ENCODE peak calls at places on chromosomes 5 and 9, in five cellular contexts. E, F, G, K and B are unnamed samples.

GRCh38 chr5:35136386-35136785 is 88.6 kb upstream of the AGXT2 start:
- DNase-seq in K (no peak), F (peak; percentile 84), E (peak; percentile 95), G (no peak), B (no peak)

GRCh38 chr9:130311019-130311773 is 45.6 kb downstream of the HMCN2 start:
- DNase-seq in G (peak; percentile 32), E (no peak), F (no peak), K (no peak), B (no peak)

GRCh38 chr5:124651663-124652513 is 94.6 kb downstream of the ZNF608 start:
- DNase-seq in E (peak; percentile 70), K (peak; percentile 77), F (peak; percentile 82), G (peak; percentile 83), B (no peak)

GRCh38 chr9:105637787-105638395 is 24.4 kb upstream of the TAL2 start:
- DNase-seq in F (no peak), K (no peak), G (no peak), E (no peak), B (no peak)

GRCh38 chr5:2591777-2592453 is 159.6 kb downstream of the IRX2 start:
- DNase-seq in E (no peak), G (no peak), F (no peak), K (no peak), B (no peak)

GRCh38 chr9:127520941-127521918 is 69.9 kb downstream of the LRSAM1 start:
- DNase-seq in G (peak; percentile 59), F (peak; percentile 91), E (peak; percentile 33), K (no peak), B (no peak)

GRCh38 chr5:76402251-76402879 is 720 bp upstream of the IQGAP2 start:
- DNase-seq in K (peak; percentile 58), E (no peak), F (peak; percentile 10), G (peak; percentile 64), B (peak; percentile 66)

GRCh38 chr5:169429044-169429443 is 128.1 kb upstream of the SLIT3 start:
- DNase-seq in K (no peak), E (no peak), F (peak; percentile 70), G (no peak), B (no peak)

GRCh38 chr5:61450880-61451279 is 118.8 kb downstream of the ZSWIM6 start:
- DNase-seq in E (peak; percentile 7), K (peak; percentile 26), F (peak; percentile 93), G (peak; percentile 52), B (no peak)

GRCh38 chr9:20744046-20744630 is 60.1 kb downstream of the FOCAD start:
- DNase-seq in E (no peak), K (no peak), G (no peak), F (no peak), B (no peak)

GRCh38 chr5:175386526-175386925 is 57.5 kb downstream of the DRD1 start:
- DNase-seq in G (no peak), K (no peak), E (no peak), F (no peak), B (no peak)

GRCh38 chr5:164532226-164532937 is 1027.0 kb downstream of the MAT2B start:
- DNase-seq in G (no peak), K (no peak), F (peak; percentile 16), E (no peak), B (no peak)

GRCh38 chr5:52825826-52826225 is 38.1 kb downstream of the ITGA1 start:
- DNase-seq in G (no peak), F (no peak), K (no peak), E (no peak), B (no peak)

GRCh38 chr9:35481347-35481975 is 8.4 kb upstream of the RUSC2 start:
- DNase-seq in F (peak; percentile 43), G (peak; percentile 63), K (peak; percentile 67), E (peak; percentile 74), B (no peak)

DNA sequence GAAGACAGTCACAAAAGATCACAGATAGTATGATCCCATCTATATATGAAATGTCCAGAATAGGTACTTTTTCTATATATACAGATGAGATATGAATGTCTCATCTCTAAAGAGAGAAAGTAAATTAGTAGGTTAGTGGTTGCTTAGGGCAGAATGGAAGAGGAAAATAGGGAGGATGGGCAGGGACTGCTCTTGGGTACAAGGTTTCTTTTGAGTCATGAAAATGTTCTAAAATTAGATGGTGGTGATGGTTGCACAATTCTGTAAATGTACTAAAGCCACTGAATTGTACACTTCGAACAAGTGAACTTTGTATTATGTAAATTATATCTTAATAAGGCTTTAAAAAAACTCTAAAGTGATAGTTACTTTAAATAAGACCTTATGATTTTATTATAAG is 59.6 kb upstream of the GRAMD2B start:
- DNase-seq in F (no peak), G (no peak), E (no peak), K (no peak), B (no peak)
- H3K4me1 ChIP-seq in F (peaks cover 3% of the 10 kb centered on the region), G (no peaks in the 10 kb centered on the region), E (peaks cover 30% of the 10 kb centered on the region), K (peaks cover 36% of the 10 kb centered on the region), B (no peaks in the 10 kb centered on the region)

DNA sequence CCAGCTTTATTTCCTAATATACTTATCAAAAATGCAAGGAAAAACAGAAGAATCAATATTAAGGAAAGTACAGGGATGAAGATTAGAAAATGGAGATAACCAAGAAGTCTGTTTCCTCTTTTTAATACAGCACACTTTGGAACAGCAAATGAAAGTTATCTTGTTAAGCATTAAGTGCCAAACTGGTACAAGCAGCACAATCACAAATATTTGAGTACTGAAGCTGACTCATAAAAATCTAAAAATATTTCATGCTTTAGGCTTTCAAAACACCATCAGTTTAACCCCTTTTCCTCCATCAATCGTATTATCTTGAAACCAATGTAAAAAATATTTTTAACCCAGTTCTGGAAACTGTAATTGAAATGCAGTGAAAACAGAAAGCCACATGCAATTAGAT is 2.7 kb downstream of the FBXW11 start:
- DNase-seq in F (peak; percentile 41), K (no peak), G (no peak), E (peak; percentile 54), B (no peak)
- H3K4me1 ChIP-seq in F (peaks cover 3% of the 10 kb centered on the region), K (peaks cover 63% of the 10 kb centered on the region), G (peaks cover 5% of the 10 kb centered on the region), E (peaks cover 46% of the 10 kb centered on the region), B (peaks cover 41% of the 10 kb centered on the region)

DNA sequence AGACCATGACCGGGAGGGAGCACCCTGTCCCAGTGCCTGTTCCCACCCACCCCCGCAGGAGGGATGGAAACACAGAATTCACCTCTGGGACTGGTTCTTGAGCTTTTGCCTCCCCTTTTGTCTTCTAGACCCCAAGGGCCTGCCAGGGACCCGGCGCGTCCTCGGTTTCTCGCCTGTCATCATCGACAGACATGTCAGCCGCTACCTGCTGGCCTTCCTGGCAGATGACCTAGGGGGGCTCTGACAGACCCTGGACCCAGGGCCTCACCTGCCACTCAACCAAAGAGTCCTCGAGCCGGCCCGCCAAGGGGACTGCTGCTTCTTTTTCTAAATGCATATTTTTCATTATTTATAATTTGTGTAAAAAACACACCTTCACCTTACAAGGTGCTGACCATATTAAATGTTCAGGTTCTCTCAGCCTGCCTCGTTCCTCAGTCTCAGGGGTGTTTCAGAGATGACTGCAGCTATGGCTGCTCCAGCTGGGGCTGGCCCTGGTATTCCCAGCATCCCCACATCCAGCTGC is 16.9 kb downstream of the CARD19 start:
- DNase-seq in K (no peak), F (no peak), G (peak; percentile 46), E (no peak), B (no peak)
- H3K4me1 ChIP-seq in K (peaks cover 5% of the 10 kb centered on the region), F (peaks cover 3% of the 10 kb centered on the region), G (no peaks in the 10 kb centered on the region), E (peaks cover 21% of the 10 kb centered on the region), B (peaks cover 17% of the 10 kb centered on the region)

DNA sequence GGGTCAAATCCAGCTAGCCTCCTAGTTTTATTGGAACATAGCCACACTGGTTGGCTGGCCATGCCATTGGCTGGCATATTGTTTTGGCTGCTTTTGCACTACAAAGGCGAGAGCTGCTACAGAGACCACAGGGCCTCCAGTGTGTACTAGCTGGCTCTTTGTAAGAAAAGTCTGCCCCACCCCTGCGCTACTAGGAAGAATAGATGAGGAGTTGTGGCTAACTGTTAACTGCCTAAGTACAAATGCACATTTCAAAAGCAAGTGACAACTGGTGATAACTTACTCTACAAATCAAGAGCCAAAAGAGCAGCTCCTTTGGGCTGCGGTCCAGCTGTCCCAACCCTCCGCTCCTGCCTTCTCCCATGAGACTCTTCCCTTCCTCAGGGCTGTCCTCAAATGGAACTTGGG is 63.9 kb downstream of the SERINC5 start:
- DNase-seq in F (peak; percentile 30), G (no peak), K (no peak), E (no peak), B (peak; percentile 67)
- H3K4me1 ChIP-seq in F (peaks cover 7% of the 10 kb centered on the region), G (peaks cover 14% of the 10 kb centered on the region), K (peaks cover 46% of the 10 kb centered on the region), E (peaks cover 5% of the 10 kb centered on the region), B (peaks cover 95% of the 10 kb centered on the region)

GRCh38 chr5:103290846-103291245 is 32.3 kb downstream of the MACIR start:
- DNase-seq in E (no peak), F (no peak), K (no peak), G (no peak), B (no peak)

GRCh38 chr5:103291606-103292005 is 33.0 kb downstream of the MACIR start:
- DNase-seq in E (no peak), F (no peak), K (no peak), G (no peak), B (no peak)

GRCh38 chr5:103293099-103293498 is 34.5 kb downstream of the MACIR start:
- DNase-seq in E (no peak), K (no peak), G (no peak), F (no peak), B (no peak)

GRCh38 chr5:103286622-103287021 is 28.1 kb downstream of the MACIR start:
- DNase-seq in G (no peak), K (no peak), F (no peak), E (no peak), B (no peak)

GRCh38 chr5:103289024-103289423 is 30.5 kb downstream of the MACIR start:
- DNase-seq in K (no peak), F (no peak), E (no peak), G (no peak), B (no peak)
- H3K4me1 ChIP-seq in K (no peaks in the 10 kb centered on the region), F (no peaks in the 10 kb centered on the region), E (peaks cover under 1% of the 10 kb centered on the region), G (no peaks in the 10 kb centered on the region), B (no peaks in the 10 kb centered on the region)

DNA sequence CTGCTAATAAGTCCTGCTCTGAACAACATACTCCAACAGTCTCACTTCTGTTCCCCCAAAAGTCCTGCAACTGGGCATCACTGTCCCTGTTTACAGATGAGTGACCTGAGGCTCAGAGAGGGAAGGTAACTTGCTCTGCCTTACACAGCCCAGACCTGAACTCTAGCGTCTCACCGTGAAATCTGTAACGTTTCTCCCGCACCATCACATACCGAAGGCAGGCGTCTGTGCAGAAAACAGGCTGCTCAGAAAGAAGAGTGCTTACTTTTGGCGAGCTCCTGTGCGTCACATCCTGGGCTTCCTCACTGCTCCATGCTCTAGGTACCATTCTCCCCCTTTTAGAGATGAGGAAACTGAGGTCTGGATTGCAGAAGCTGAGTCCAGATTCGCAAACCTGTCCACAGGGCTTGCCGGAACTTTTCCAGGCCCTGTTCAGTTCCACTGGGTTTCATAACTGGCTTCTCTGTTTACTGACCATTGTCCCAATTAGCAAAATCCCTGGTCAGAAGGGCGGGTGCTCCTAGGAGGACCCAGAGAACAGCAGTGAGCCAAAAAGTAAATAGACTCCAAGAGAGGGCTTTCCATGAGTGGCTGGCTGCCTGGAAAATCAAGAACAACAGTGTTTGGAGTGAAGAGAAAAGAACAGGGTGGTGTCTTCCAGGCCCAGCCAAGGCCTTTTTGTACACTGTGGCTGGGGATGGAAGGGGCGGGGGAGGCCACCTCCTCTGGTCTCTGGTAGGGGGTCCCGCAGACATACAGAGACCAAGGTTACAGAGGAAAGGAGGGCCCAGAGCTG is 27.1 kb downstream of the GSN start:
- DNase-seq in E (no peak), K (no peak), F (no peak), G (peak; percentile 77), B (no peak)
- H3K4me1 ChIP-seq in E (peaks cover 5% of the 10 kb centered on the region), K (peaks cover 10% of the 10 kb centered on the region), F (peaks cover 11% of the 10 kb centered on the region), G (peaks cover 10% of the 10 kb centered on the region), B (peaks cover 6% of the 10 kb centered on the region)

GRCh38 chr5:55483903-55484302 is 50.9 kb downstream of the PLPP1 start:
- DNase-seq in F (no peak), K (no peak), G (no peak), E (no peak), B (no peak)
- H3K4me1 ChIP-seq in F (no peaks in the 10 kb centered on the region), K (peaks cover 20% of the 10 kb centered on the region), G (peaks cover 3% of the 10 kb centered on the region), E (peaks cover 10% of the 10 kb centered on the region), B (no peaks in the 10 kb centered on the region)